ENCODE peak calls at places on chromosomes 4 and X, in four cellular contexts. One of them, this sample, is unnamed.

GRCh38 chr4:30763337-30763736 is 43.2 kb downstream of the PCDH7 start:
- DNase-seq in astrocyte: peak; percentile 76
- DNase-seq in CD4-positive, alpha-beta T cell: no peak
- DNase-seq in spleen: no peak
- DNase-seq in this sample: peak; percentile 37

GRCh38 chr4:171117457-171117856 is 695.7 kb upstream of the GALNTL6 start:
- DNase-seq in astrocyte: no peak
- DNase-seq in CD4-positive, alpha-beta T cell: no peak
- DNase-seq in spleen: no peak
- DNase-seq in this sample: peak; percentile 55

GRCh38 chr4:84878541-84878940 is 87.9 kb downstream of the WDFY3 start:
- DNase-seq in astrocyte: no peak
- DNase-seq in CD4-positive, alpha-beta T cell: no peak
- DNase-seq in spleen: no peak
- DNase-seq in this sample: no peak

GRCh38 chrX:114932550-114932949 is 84.9 kb downstream of the IL13RA2 start:
- DNase-seq in astrocyte: no peak
- DNase-seq in CD4-positive, alpha-beta T cell: no peak
- DNase-seq in spleen: no peak
- DNase-seq in this sample: no peak

GRCh38 chrX:1422135-1422465 is 30.2 kb upstream of the SLC25A6 start:
- DNase-seq in astrocyte: no peak
- DNase-seq in CD4-positive, alpha-beta T cell: no peak
- DNase-seq in spleen: peak; percentile 13
- DNase-seq in this sample: no peak

GRCh38 chr4:94390804-94391410 is 48.3 kb upstream of the HPGDS start:
- DNase-seq in astrocyte: no peak
- DNase-seq in CD4-positive, alpha-beta T cell: no peak
- DNase-seq in spleen: no peak
- DNase-seq in this sample: no peak

GRCh38 chrX:20374450-20374849 is 107.7 kb upstream of the RPS6KA3 start:
- DNase-seq in astrocyte: no peak
- DNase-seq in CD4-positive, alpha-beta T cell: no peak
- DNase-seq in spleen: no peak
- DNase-seq in this sample: no peak

GRCh38 chr4:111991797-111992196 is 153.5 kb upstream of the FAM241A start:
- DNase-seq in astrocyte: peak; percentile 42
- DNase-seq in CD4-positive, alpha-beta T cell: no peak
- DNase-seq in spleen: no peak
- DNase-seq in this sample: peak; percentile 82

GRCh38 chrX:55487143-55487542 is 2.5 kb downstream of the USP51 start:
- DNase-seq in astrocyte: no peak
- DNase-seq in CD4-positive, alpha-beta T cell: no peak
- DNase-seq in spleen: no peak
- DNase-seq in this sample: no peak

GRCh38 chr4:118848901-118849300 is 13.0 kb upstream of the SEC24D start:
- DNase-seq in astrocyte: no peak
- DNase-seq in CD4-positive, alpha-beta T cell: no peak
- DNase-seq in spleen: no peak
- DNase-seq in this sample: no peak

GRCh38 chr4:1396806-1397455 is 9.3 kb downstream of the NKX1-1 start:
- DNase-seq in astrocyte: no peak
- DNase-seq in CD4-positive, alpha-beta T cell: no peak
- DNase-seq in spleen: peak; percentile 45
- DNase-seq in this sample: no peak

GRCh38 chr4:108786351-108786750 is 23.5 kb upstream of the ETNPPL start:
- DNase-seq in astrocyte: no peak
- DNase-seq in CD4-positive, alpha-beta T cell: no peak
- DNase-seq in spleen: no peak
- DNase-seq in this sample: no peak

GRCh38 chrX:67787196-67787595 is 243.4 kb downstream of the AR start:
- DNase-seq in astrocyte: no peak
- DNase-seq in CD4-positive, alpha-beta T cell: no peak
- DNase-seq in spleen: no peak
- DNase-seq in this sample: no peak

GRCh38 chr4:152990471-152991131 is 54.5 kb downstream of the FHDC1 start:
- DNase-seq in astrocyte: no peak
- DNase-seq in CD4-positive, alpha-beta T cell: no peak
- DNase-seq in spleen: peak; percentile 64
- DNase-seq in this sample: no peak

GRCh38 chrX:17544831-17545230 is 169.8 kb downstream of the NHS start:
- DNase-seq in astrocyte: no peak
- DNase-seq in CD4-positive, alpha-beta T cell: no peak
- DNase-seq in spleen: no peak
- DNase-seq in this sample: no peak

GRCh38 chrX:154002215-154002719 is 17.4 kb downstream of the IRAK1 start:
- DNase-seq in astrocyte: peak; percentile 72
- DNase-seq in CD4-positive, alpha-beta T cell: peak; percentile 30
- DNase-seq in spleen: peak; percentile 91
- DNase-seq in this sample: no peak

GRCh38 chr4:2084316-2084715 is 25.2 kb downstream of the NAT8L start:
- DNase-seq in astrocyte: no peak
- DNase-seq in CD4-positive, alpha-beta T cell: no peak
- DNase-seq in spleen: peak; percentile 60
- DNase-seq in this sample: no peak

GRCh38 chrX:143455045-143455444 is 62.2 kb downstream of the SPANXN3 start:
- DNase-seq in astrocyte: no peak
- DNase-seq in CD4-positive, alpha-beta T cell: no peak
- DNase-seq in spleen: no peak
- DNase-seq in this sample: no peak

GRCh38 chr4:128558896-128559669 is 250.4 kb upstream of the JADE1 start:
- DNase-seq in astrocyte: peak; percentile 87
- DNase-seq in CD4-positive, alpha-beta T cell: no peak
- DNase-seq in spleen: no peak
- DNase-seq in this sample: no peak

GRCh38 chrX:44946771-44947170 is 73.8 kb downstream of the KDM6A start:
- DNase-seq in astrocyte: peak; percentile 19
- DNase-seq in CD4-positive, alpha-beta T cell: no peak
- DNase-seq in spleen: no peak
- DNase-seq in this sample: no peak

GRCh38 chr4:53917719-53918118 is 146.7 kb downstream of the CHIC2 start:
- DNase-seq in astrocyte: peak; percentile 29
- DNase-seq in CD4-positive, alpha-beta T cell: no peak
- DNase-seq in spleen: no peak
- DNase-seq in this sample: peak; percentile 86

DNA sequence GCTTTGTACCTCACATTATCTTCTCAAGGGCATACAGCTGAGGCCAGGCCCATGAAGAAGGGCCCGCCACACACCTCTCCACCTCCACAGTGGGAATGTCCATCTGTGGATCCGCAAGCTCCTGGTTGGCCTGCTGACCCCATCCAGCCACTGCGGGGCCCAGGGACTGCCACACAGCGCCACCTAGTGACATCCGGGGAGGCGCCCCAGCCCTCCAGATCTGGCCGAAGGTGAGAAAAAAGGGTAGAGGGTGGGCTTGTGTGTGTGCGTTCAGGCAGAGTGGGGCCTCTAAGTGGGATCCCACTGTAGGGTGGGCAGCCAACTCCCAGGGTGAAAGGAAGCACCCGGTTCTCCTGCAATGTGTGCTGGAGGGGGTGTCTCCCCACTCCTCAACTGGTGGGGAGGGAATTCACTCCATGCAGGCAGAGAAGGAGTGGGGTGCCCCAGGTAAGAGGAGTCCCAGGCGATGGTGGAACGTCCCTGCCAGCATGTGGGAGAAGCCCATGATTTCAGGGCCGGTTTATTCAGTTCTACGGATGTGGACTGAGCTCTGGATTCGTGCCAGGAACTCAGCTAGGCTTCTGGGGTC is 117.3 kb downstream of the ENPP6 start:
- DNase-seq in astrocyte: no peak
- DNase-seq in CD4-positive, alpha-beta T cell: peak; percentile 27
- DNase-seq in spleen: peak; percentile 86
- DNase-seq in this sample: no peak
- TF ChIP-seq CTCF in astrocyte: no peak
- TF ChIP-seq CTCF in CD4-positive, alpha-beta T cell: peak; percentile 51
- TF ChIP-seq CTCF in spleen: peak; percentile 29
- TF ChIP-seq CTCF in this sample: no peak

GRCh38 chr4:165476214-165477098 is 97.6 kb downstream of the CPE start:
- DNase-seq in astrocyte: peak; percentile 79
- DNase-seq in CD4-positive, alpha-beta T cell: no peak
- DNase-seq in spleen: no peak
- DNase-seq in this sample: peak; percentile 83

GRCh38 chr4:165477799-165478198 is 99.0 kb downstream of the CPE start:
- DNase-seq in astrocyte: no peak
- DNase-seq in CD4-positive, alpha-beta T cell: no peak
- DNase-seq in spleen: no peak
- DNase-seq in this sample: no peak

GRCh38 chr4:165481458-165481857 is 102.7 kb downstream of the CPE start:
- DNase-seq in astrocyte: peak; percentile 49
- DNase-seq in CD4-positive, alpha-beta T cell: no peak
- DNase-seq in spleen: no peak
- DNase-seq in this sample: no peak

GRCh38 chr4:165475706-165476070 is 96.9 kb downstream of the CPE start:
- DNase-seq in astrocyte: no peak
- DNase-seq in CD4-positive, alpha-beta T cell: no peak
- DNase-seq in spleen: no peak
- DNase-seq in this sample: no peak

GRCh38 chr4:165478260-165478659 is 99.5 kb downstream of the CPE start:
- DNase-seq in astrocyte: no peak
- DNase-seq in CD4-positive, alpha-beta T cell: no peak
- DNase-seq in spleen: no peak
- DNase-seq in this sample: no peak
- H3K27ac ChIP-seq in astrocyte: no peak overlapping the region
- H3K27ac ChIP-seq in CD4-positive, alpha-beta T cell: no peak overlapping the region
- H3K27ac ChIP-seq in spleen: no peak overlapping the region
- H3K27ac ChIP-seq in this sample: no peak overlapping the region

GRCh38 chrX:103927633-103928032 is 34.8 kb upstream of the TMSB15B start:
- DNase-seq in astrocyte: no peak
- DNase-seq in CD4-positive, alpha-beta T cell: no peak
- DNase-seq in spleen: no peak
- DNase-seq in this sample: no peak
- TF ChIP-seq CTCF in astrocyte: no peak
- TF ChIP-seq CTCF in CD4-positive, alpha-beta T cell: no peak
- TF ChIP-seq CTCF in spleen: no peak
- TF ChIP-seq CTCF in this sample: no peak

DNA sequence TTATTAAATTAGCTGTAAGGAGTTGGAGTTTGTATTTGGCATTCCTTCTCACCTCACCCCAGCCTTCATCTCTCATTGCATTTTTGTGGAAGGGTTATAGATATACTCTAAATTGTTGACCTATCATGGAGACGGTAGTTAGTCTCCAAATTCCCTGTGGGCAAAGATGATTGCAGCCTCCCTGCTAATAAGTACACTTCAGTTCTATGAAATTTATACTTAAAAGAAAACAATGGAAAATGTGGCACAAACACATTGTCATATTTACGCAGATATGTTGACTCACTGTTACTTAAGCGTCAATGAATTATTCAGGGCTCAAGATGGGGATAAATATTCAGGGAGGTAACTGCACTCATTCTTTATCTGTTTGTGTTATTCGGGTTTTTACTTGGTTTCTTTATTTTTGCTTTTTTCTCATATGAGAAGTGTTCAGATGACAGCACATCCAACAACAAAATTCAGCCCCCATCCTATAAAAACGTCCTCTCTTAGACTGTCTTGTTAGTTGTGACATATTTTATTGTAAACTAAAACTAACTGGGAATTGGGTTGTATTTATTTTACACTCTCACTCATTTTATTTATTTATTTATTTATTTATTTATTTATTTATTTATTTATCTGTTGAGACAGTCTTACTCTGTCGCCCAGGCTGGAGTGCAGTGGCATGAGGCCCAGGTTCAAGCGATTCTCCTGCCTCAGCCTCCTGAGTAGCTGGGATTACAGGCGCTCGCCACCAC is 44.2 kb downstream of the PALLD start:
- DNase-seq in astrocyte: peak; percentile 70
- DNase-seq in CD4-positive, alpha-beta T cell: no peak
- DNase-seq in spleen: no peak
- DNase-seq in this sample: no peak
- H3K27ac ChIP-seq in astrocyte: peak overlapping the region; percentile 80
- H3K27ac ChIP-seq in CD4-positive, alpha-beta T cell: no peak overlapping the region
- H3K27ac ChIP-seq in spleen: no peak overlapping the region
- H3K27ac ChIP-seq in this sample: peak overlapping the region; percentile 90

DNA sequence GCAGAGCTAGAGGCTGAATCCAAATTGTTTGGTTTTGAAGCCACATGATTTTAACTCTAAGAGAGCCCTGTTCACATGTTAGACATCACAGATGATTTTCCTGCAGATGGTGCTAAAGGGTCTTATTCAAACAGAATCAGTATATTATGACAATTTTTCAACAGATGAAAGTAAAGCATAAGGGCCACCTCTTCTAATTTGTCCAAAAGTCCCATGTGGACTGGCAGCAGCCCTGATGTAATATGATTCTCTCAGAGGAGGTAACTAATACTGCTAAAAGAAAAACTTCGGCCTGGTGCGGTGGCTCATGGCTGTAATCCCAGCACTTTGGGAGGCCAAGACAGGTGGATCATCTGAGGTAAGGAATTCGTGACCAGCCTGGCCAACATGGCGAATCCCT is 26.0 kb upstream of the SETD7 start:
- DNase-seq in astrocyte: no peak
- DNase-seq in CD4-positive, alpha-beta T cell: no peak
- DNase-seq in spleen: no peak
- DNase-seq in this sample: no peak
- TF ChIP-seq CTCF in astrocyte: no peak
- TF ChIP-seq CTCF in CD4-positive, alpha-beta T cell: no peak
- TF ChIP-seq CTCF in spleen: no peak
- TF ChIP-seq CTCF in this sample: peak; percentile 20

DNA sequence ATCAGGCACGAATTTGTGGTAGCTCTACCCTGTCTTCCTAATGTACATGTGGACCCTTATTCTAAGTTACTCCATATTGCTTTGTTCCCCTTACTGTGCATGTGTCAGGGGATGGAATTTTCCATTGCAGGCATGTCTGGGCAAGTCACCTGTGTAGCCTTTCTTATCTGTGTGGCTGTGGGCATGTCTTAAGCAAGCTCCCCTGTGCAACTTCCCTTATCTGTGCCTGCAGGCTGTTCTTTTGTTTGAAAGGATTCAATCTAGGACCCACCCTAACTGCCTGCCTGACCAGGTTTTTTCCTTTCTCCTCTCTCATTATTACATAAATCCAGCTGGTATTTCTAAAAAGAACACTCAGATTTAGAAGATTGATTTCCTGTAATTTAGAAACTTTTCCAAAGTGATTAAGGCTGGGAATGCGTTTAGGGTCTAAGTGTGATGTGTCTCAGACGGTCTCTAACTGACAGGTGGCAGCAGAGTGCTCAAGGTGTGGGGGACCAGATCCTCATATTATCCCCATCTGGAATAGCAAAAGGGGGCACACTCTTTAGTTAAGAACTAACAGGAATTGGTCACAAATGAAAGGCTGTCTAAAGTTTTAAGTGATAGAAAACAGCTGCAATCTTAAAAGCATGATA is 198.9 kb upstream of the PPP1R2C start:
- DNase-seq in astrocyte: peak; percentile 2
- DNase-seq in CD4-positive, alpha-beta T cell: no peak
- DNase-seq in spleen: no peak
- DNase-seq in this sample: peak; percentile 78
- H3K27ac ChIP-seq in astrocyte: no peak overlapping the region
- H3K27ac ChIP-seq in CD4-positive, alpha-beta T cell: no peak overlapping the region
- H3K27ac ChIP-seq in spleen: no peak overlapping the region
- H3K27ac ChIP-seq in this sample: peak overlapping the region; percentile 53

GRCh38 chr4:73308286-73308685 is 49.7 kb upstream of the ANKRD17 start:
- DNase-seq in astrocyte: peak; percentile 11
- DNase-seq in CD4-positive, alpha-beta T cell: no peak
- DNase-seq in spleen: no peak
- DNase-seq in this sample: peak; percentile 39
- TF ChIP-seq CTCF in astrocyte: peak; percentile 36
- TF ChIP-seq CTCF in CD4-positive, alpha-beta T cell: no peak
- TF ChIP-seq CTCF in spleen: no peak
- TF ChIP-seq CTCF in this sample: peak; percentile 63

This sample was measured in foreskin keratinocyte.